ENCODE peak calls at places on chromosomes 3 and 15, in five cellular contexts. K, X, Q, B and G are unnamed samples.

GRCh38 chr3:36696799-36697198 is 67.6 kb downstream of the DCLK3 start:
- DNase-seq in K (no peak), X (no peak), Q (no peak), B (no peak), G (no peak)

GRCh38 chr3:159486580-159486979 is 502.1 kb upstream of the IL12A start:
- DNase-seq in K (no peak), X (no peak), Q (no peak), B (peak; percentile 3), G (no peak)

GRCh38 chr3:112132975-112133448 is at the start of gene GCSAM:
- DNase-seq in K (no peak), X (peak; percentile 76), Q (no peak), B (no peak), G (no peak)

GRCh38 chr3:49018707-49019006 is 277 bp upstream of the DALRD3 start:
- DNase-seq in K (no peak), X (no peak), Q (no peak), B (no peak), G (no peak)

GRCh38 chr15:91186892-91187644 is 87.0 kb downstream of the SV2B start:
- DNase-seq in K (no peak), X (no peak), Q (peak; percentile 4), B (peak; percentile 20), G (no peak)

GRCh38 chr3:111589303-111590095 is 5.6 kb downstream of the ZBED2 start:
- DNase-seq in K (no peak), X (no peak), Q (peak; percentile 40), B (peak; percentile 31), G (no peak)

GRCh38 chr3:179015551-179016020 is 56.0 kb downstream of the ZMAT3 start:
- DNase-seq in K (peak; percentile 48), X (peak; percentile 81), Q (peak; percentile 80), B (peak; percentile 87), G (peak; percentile 65)

GRCh38 chr3:129936757-129937156 is 37.8 kb upstream of the TRH start:
- DNase-seq in K (no peak), X (peak; percentile 50), Q (peak; percentile 64), B (peak; percentile 71), G (no peak)

GRCh38 chr15:50797926-50798325 is 32.4 kb upstream of the SPPL2A start:
- DNase-seq in K (no peak), X (no peak), Q (no peak), B (no peak), G (peak; percentile 34)

GRCh38 chr3:196712514-196713413 is 587 bp downstream of the PIGX start:
- DNase-seq in K (no peak), X (no peak), Q (no peak), B (peak; percentile 75), G (peak; percentile 89)

GRCh38 chr15:70072479-70072878 is 25.2 kb downstream of the TLE3 start:
- DNase-seq in K (no peak), X (no peak), Q (no peak), B (no peak), G (no peak)

GRCh38 chr3:123126653-123127052 is 59.8 kb downstream of the PDIA5 start:
- DNase-seq in K (no peak), X (no peak), Q (no peak), B (no peak), G (no peak)

GRCh38 chr15:98904466-98905048 is 103.0 kb downstream of the PGPEP1L start:
- DNase-seq in K (peak; percentile 19), X (no peak), Q (peak; percentile 68), B (peak; percentile 63), G (no peak)

GRCh38 chr3:174423936-174424335 is 435.2 kb upstream of the NAALADL2 start:
- DNase-seq in K (no peak), X (no peak), Q (no peak), B (no peak), G (no peak)

GRCh38 chr15:56187665-56188064 is 56.0 kb downstream of the RFX7 start:
- DNase-seq in K (no peak), X (no peak), Q (no peak), B (no peak), G (no peak)